ENCODE peak calls at places on chromosomes 7 and 10, in six cellular contexts. B, Z, K, U, V and Y are unnamed samples.
A peak's percentile ranks its signal among the peaks of the same experiment; 100 is the strongest.

GRCh38 chr7:1923409-1924053 is 253.5 kb downstream of the ELFN1 start:
- DNase-seq in B (no peak), Z (no peak), K (no peak), U (no peak), V (no peak), Y (no peak)

GRCh38 chr10:30002438-30003266 is 56.7 kb downstream of the JCAD start:
- DNase-seq in B (peak; percentile 56), Z (peak; percentile 84), K (peak; percentile 57), U (peak; percentile 81), V (peak; percentile 72), Y (peak; percentile 70)

GRCh38 chr7:149558149-149558861 is 60.7 kb upstream of the ZNF746 start:
- DNase-seq in B (no peak), Z (peak; percentile 65), K (peak; percentile 48), U (peak; percentile 95), V (no peak), Y (peak; percentile 41)

GRCh38 chr7:131327049-131327625 is 539 bp upstream of the MKLN1 start:
- DNase-seq in B (no peak), Z (peak; percentile 77), K (peak; percentile 71), U (peak; percentile 65), V (no peak), Y (peak; percentile 22)

GRCh38 chr10:101993836-101994235 is 62.1 kb downstream of the ARMH3 start:
- DNase-seq in B (no peak), Z (no peak), K (no peak), U (no peak), V (no peak), Y (no peak)

GRCh38 chr7:100895956-100896742 is 461 bp upstream of the ACHE start:
- DNase-seq in B (peak; percentile 73), Z (no peak), K (no peak), U (no peak), V (peak; percentile 51), Y (no peak)

GRCh38 chr10:13550813-13551212 is 22.0 kb upstream of the BEND7 start:
- DNase-seq in B (no peak), Z (no peak), K (no peak), U (no peak), V (no peak), Y (no peak)

GRCh38 chr10:36256166-36256565 is 614.1 kb upstream of the FZD8 start:
- DNase-seq in B (no peak), Z (peak; percentile 86), K (no peak), U (no peak), V (no peak), Y (no peak)

GRCh38 chr7:155263522-155264197 is 34.0 kb upstream of the INSIG1 start:
- DNase-seq in B (no peak), Z (no peak), K (no peak), U (no peak), V (no peak), Y (no peak)

GRCh38 chr10:72719941-72720592 is 28.1 kb downstream of the MCU start:
- DNase-seq in B (no peak), Z (no peak), K (peak; percentile 13), U (peak; percentile 45), V (no peak), Y (no peak)

GRCh38 chr7:18144171-18144570 is 116.5 kb upstream of the PRPS1L1 start:
- DNase-seq in B (no peak), Z (no peak), K (no peak), U (no peak), V (no peak), Y (no peak)

GRCh38 chr7:128030999-128031681 is at the start of gene LRRC4:
- DNase-seq in B (peak; percentile 61), Z (peak; percentile 32), K (peak; percentile 42), U (no peak), V (peak; percentile 35), Y (no peak)

GRCh38 chr7:150901160-150902035 is 49.1 kb downstream of the AOC1 start:
- DNase-seq in B (peak; percentile 79), Z (no peak), K (no peak), U (peak; percentile 10), V (no peak), Y (no peak)

GRCh38 chr10:62020362-62020730 is 118.8 kb downstream of the ARID5B start:
- DNase-seq in B (no peak), Z (no peak), K (no peak), U (no peak), V (no peak), Y (no peak)

GRCh38 chr7:104328308-104328969 is at the start of gene LHFPL3:
- DNase-seq in B (peak; percentile 40), Z (no peak), K (no peak), U (no peak), V (no peak), Y (no peak)

DNA sequence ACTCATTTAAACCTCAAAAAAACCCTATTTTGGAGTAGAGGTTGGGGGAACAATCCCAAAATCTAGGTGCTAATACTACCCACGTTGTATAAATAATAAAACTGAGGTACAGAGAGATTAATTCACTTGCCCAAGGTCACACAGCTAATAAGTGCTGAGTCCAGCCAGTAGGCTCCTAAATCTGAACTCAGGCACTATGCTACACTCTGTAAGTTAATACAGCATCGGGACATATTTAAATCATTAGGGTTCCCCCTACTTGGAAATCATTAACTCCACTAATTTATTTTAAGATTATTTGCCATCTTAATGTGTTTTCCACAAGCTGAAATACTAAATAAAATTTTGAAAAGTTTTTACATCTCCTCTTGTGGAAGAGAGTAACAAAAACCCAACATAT is 24.2 kb downstream of the PIP4K2A start:
- DNase-seq in B (no peak), Z (no peak), K (no peak), U (no peak), V (no peak), Y (no peak)
- H3K4me3 ChIP-seq in B (no peak overlapping the region), Z (no peak overlapping the region), K (no peak overlapping the region), U (no peak overlapping the region), V (no peak overlapping the region), Y (no peak overlapping the region)

GRCh38 chr10:44880090-44880715 is 30.9 kb upstream of the TMEM72 start:
- DNase-seq in B (no peak), Z (no peak), K (no peak), U (no peak), V (no peak), Y (no peak)

GRCh38 chr10:44881639-44882038 is 29.5 kb upstream of the TMEM72 start:
- DNase-seq in B (no peak), Z (no peak), K (no peak), U (no peak), V (no peak), Y (no peak)

GRCh38 chr10:44879531-44879899 is 31.6 kb upstream of the TMEM72 start:
- DNase-seq in B (no peak), Z (no peak), K (no peak), U (no peak), V (peak; percentile 23), Y (no peak)

GRCh38 chr10:44882146-44882720 is 28.9 kb upstream of the TMEM72 start:
- DNase-seq in B (no peak), Z (no peak), K (no peak), U (no peak), V (no peak), Y (no peak)

DNA sequence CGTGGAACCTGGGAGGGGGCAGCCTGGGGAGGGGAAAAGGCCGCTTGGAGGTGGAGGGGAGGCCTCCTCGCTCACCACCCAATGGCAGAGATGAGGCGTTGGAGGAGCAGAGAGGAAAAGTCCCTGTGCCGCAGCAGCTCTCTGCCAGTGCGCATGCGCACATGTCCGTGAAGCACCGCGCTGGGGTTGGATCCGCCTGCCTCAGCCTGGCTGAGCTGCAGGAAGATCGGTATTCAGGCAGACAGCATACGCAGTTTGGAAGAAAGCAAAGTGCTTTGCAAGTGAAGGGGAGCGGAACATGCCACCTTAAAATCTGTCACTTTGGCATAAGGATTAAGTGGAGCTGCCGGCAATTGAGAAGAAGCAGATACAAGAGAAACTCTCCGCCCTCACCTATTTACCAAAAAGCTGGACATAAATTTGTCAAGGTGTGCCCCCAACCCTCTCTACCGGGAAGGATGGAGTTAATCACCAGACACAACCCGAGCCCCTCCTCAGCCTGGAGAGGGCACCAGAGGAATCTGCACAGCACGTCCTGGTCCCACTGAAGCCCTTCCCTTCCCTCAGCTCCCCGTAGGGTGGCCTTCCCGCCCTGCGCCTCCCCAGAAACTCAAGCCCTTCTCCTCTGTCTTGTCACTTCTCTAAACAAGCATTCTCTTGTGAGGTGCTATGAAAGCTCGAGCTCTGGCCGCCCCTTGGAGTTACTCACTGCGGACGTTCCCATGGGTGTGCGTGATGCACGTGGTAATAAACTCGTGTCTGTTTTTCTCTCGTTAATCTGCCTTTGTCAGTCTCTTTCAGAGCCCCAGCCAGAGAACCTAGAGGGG is 32.2 kb upstream of the TMEM72 start:
- DNase-seq in B (peak; percentile 87), Z (peak; percentile 84), K (peak; percentile 81), U (peak; percentile 28), V (peak; percentile 93), Y (peak; percentile 55)
- TF ChIP-seq CTCF in B (no peak), Z (peak; percentile 7), K (no peak), U (no peak), V (no peak), Y (no peak)

DNA sequence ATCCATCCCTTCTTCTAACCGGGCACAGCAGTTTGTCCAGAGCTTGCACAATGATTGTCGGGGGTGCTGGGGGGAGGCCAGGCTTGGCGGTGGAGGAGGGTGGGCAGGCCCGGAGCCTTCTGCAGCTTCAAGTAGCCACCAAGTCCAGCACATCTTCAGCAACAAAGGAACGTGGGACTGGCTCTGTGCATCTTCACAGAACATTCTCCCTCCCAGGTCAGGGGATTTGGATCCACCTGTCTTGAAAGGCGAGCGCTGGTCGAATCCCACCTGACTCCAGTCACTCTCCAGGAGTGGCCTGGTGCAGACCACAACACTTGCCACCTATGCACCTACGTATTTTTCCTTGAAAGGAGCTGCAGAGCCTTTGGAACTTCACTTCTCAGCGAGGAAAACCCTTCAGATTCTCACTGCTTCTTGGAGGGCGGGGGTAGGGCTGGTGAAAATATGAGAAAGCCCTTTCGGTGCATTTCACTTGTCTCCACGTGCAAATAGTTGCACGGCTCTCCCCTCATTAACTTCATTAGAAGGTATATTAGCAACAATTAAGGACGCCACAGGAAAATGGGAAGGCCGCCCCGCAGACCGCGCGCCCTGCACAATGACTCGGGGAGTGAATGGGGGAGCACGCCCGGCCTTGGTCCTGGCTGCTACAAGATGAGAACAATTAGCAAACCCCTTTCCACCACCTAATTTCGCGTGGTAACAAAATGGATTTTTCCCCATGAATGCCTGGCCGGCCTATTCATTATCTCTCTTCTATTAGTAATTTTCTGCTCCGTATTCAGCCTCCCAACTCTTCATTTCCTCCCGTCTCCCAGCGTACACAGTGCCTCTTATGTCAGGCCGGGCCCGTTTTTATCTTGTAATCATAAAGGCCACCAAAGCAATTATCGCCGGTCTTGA is 346.7 kb downstream of the DNAJB6 start:
- DNase-seq in B (no peak), Z (no peak), K (no peak), U (no peak), V (no peak), Y (no peak)
- H3K4me3 ChIP-seq in B (no peak overlapping the region), Z (no peak overlapping the region), K (peak overlapping the region; percentile 18), U (no peak overlapping the region), V (no peak overlapping the region), Y (peak overlapping the region; percentile 18)

DNA sequence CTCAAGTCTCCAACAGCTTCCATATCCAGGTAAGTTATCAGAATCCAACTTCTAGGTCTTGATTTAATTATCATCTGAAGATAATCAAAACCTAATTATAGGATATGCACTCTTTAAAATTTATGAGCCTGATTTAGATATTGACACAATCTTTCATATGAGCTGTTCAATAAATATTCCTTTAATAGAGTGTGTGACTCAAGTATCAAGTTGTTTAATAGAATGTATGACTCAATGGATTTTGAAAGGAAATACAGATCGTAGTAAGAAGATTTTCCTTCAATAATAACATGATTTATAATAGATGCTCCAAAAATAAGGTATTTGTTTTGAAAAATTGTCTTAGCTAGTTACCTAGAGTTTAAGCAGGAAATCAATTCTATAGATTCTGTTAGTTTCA is 97.8 kb downstream of the ABCA13 start:
- DNase-seq in B (no peak), Z (no peak), K (no peak), U (peak; percentile 45), V (no peak), Y (no peak)
- TF ChIP-seq CTCF in B (no peak), Z (no peak), K (no peak), U (no peak), V (no peak), Y (no peak)